ENCODE peak calls at places on chromosomes 13 and 19, in four cellular contexts. One of them, this sample, is unnamed.

GRCh38 chr13:113176292-113176691 is 17.8 kb downstream of the PROZ start:
- DNase-seq in H1: no peak
- DNase-seq in HCT116: no peak
- DNase-seq in K562: no peak
- DNase-seq in this sample: no peak

GRCh38 chr13:113413178-113413897 is 40.0 kb downstream of the ADPRHL1 start:
- DNase-seq in H1: no peak
- DNase-seq in HCT116: no peak
- DNase-seq in K562: no peak
- DNase-seq in this sample: no peak

GRCh38 chr13:50511877-50512332 is 331.6 kb downstream of the DLEU7 start:
- DNase-seq in H1: no peak
- DNase-seq in HCT116: no peak
- DNase-seq in K562: peak; percentile 43
- DNase-seq in this sample: peak; percentile 12

GRCh38 chr13:49649244-49649962 is 21.1 kb downstream of the ARL11 start:
- DNase-seq in H1: no peak
- DNase-seq in HCT116: no peak
- DNase-seq in K562: no peak
- DNase-seq in this sample: no peak

GRCh38 chr13:48656621-48657020 is 2.9 kb downstream of the CYSLTR2 start:
- DNase-seq in H1: no peak
- DNase-seq in HCT116: no peak
- DNase-seq in K562: no peak
- DNase-seq in this sample: no peak

GRCh38 chr13:29817604-29818378 is 32.6 kb downstream of the UBL3 start:
- DNase-seq in H1: no peak
- DNase-seq in HCT116: no peak
- DNase-seq in K562: no peak
- DNase-seq in this sample: peak; percentile 69

GRCh38 chr13:91554101-91554500 is 155.7 kb downstream of the GPC5 start:
- DNase-seq in H1: no peak
- DNase-seq in HCT116: no peak
- DNase-seq in K562: no peak
- DNase-seq in this sample: no peak

GRCh38 chr13:75959861-75960481 is 323.8 kb downstream of the LMO7 start:
- DNase-seq in H1: no peak
- DNase-seq in HCT116: no peak
- DNase-seq in K562: no peak
- DNase-seq in this sample: no peak

GRCh38 chr13:30181856-30182651 is 125.3 kb downstream of the KATNAL1 start:
- DNase-seq in H1: no peak
- DNase-seq in HCT116: no peak
- DNase-seq in K562: peak; percentile 18
- DNase-seq in this sample: no peak

GRCh38 chr13:79194727-79195126 is 211.3 kb downstream of the RBM26 start:
- DNase-seq in H1: no peak
- DNase-seq in HCT116: no peak
- DNase-seq in K562: no peak
- DNase-seq in this sample: no peak

GRCh38 chr13:52955505-52955904 is 73.1 kb upstream of the OLFM4 start:
- DNase-seq in H1: peak; percentile 46
- DNase-seq in HCT116: no peak
- DNase-seq in K562: no peak
- DNase-seq in this sample: no peak

GRCh38 chr13:100789481-100789880 is 114.9 kb upstream of the TMTC4 start:
- DNase-seq in H1: no peak
- DNase-seq in HCT116: no peak
- DNase-seq in K562: no peak
- DNase-seq in this sample: no peak

GRCh38 chr19:35657904-35658700 is 8.2 kb upstream of the UPK1A start:
- DNase-seq in H1: no peak
- DNase-seq in HCT116: no peak
- DNase-seq in K562: no peak
- DNase-seq in this sample: no peak

GRCh38 chr19:28290963-28291657 is 921.8 kb downstream of the UQCRFS1 start:
- DNase-seq in H1: peak; percentile 47
- DNase-seq in HCT116: no peak
- DNase-seq in K562: no peak
- DNase-seq in this sample: no peak

GRCh38 chr13:49464621-49465325 is 20.7 kb downstream of the SETDB2 start:
- DNase-seq in H1: no peak
- DNase-seq in HCT116: no peak
- DNase-seq in K562: no peak
- DNase-seq in this sample: no peak

GRCh38 chr19:19262190-19263057 is 10.7 kb downstream of the TM6SF2 start:
- DNase-seq in H1: no peak
- DNase-seq in HCT116: no peak
- DNase-seq in K562: no peak
- DNase-seq in this sample: no peak

GRCh38 chr19:46944918-46945628 is 74.6 kb upstream of the NPAS1 start:
- DNase-seq in H1: no peak
- DNase-seq in HCT116: no peak
- DNase-seq in K562: no peak
- DNase-seq in this sample: no peak

GRCh38 chr13:98405107-98405571 is 171.8 kb downstream of the STK24 start:
- DNase-seq in H1: peak; percentile 10
- DNase-seq in HCT116: no peak
- DNase-seq in K562: peak; percentile 7
- DNase-seq in this sample: no peak

GRCh38 chr13:23921451-23921888 is 24.2 kb upstream of the C1QTNF9B start:
- DNase-seq in H1: peak; percentile 54
- DNase-seq in HCT116: peak; percentile 23
- DNase-seq in K562: peak; percentile 18
- DNase-seq in this sample: no peak

GRCh38 chr19:46571495-46571894 is 29.6 kb upstream of the CALM3 start:
- DNase-seq in H1: peak; percentile 44
- DNase-seq in HCT116: peak; percentile 46
- DNase-seq in K562: peak; percentile 69
- DNase-seq in this sample: no peak

GRCh38 chr19:53865918-53866696 is 1.6 kb upstream of the MYADM start:
- DNase-seq in H1: no peak
- DNase-seq in HCT116: peak; percentile 60
- DNase-seq in K562: peak; percentile 41
- DNase-seq in this sample: no peak

GRCh38 chr13:111614613-111615012 is 294.2 kb downstream of the TEX29 start:
- DNase-seq in H1: no peak
- DNase-seq in HCT116: no peak
- DNase-seq in K562: no peak
- DNase-seq in this sample: no peak

GRCh38 chr13:93473441-93474270 is 247.0 kb downstream of the GPC6 start:
- DNase-seq in H1: no peak
- DNase-seq in HCT116: no peak
- DNase-seq in K562: no peak
- DNase-seq in this sample: no peak

GRCh38 chr13:72437458-72437857 is 290.0 kb downstream of the MZT1 start:
- DNase-seq in H1: no peak
- DNase-seq in HCT116: no peak
- DNase-seq in K562: no peak
- DNase-seq in this sample: no peak

GRCh38 chr13:81606074-81606473 is 1265.1 kb upstream of the SPRY2 start:
- DNase-seq in H1: no peak
- DNase-seq in HCT116: no peak
- DNase-seq in K562: no peak
- DNase-seq in this sample: no peak

GRCh38 chr13:112990783-112991182 is 21.8 kb downstream of the MCF2L start:
- DNase-seq in H1: no peak
- DNase-seq in HCT116: no peak
- DNase-seq in K562: no peak
- DNase-seq in this sample: no peak

DNA sequence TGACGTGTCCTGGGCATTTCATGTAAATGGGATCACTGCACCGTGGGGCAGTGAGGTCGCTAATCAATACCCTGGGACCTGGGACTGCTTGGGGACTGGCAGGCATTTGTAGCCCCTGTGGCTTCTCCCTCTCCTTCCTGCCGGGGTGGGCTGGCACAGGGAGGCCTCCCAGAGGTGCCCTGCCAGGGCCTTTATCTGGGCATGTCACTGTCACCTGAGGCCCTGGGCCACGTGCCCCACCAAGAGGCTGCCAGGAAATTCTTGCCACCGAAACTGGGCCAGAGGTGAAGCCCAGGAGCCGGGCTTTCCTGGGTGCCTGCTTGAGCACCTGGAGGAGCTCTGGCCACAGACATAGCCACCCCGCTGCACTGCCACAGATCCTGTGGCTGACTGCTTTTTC is 1.8 kb upstream of the NMRK2 start:
- DNase-seq in H1: no peak
- DNase-seq in HCT116: no peak
- DNase-seq in K562: no peak
- DNase-seq in this sample: no peak
- TF ChIP-seq EGR1 in H1: no peak
- TF ChIP-seq EGR1 in HCT116: no peak
- TF ChIP-seq EGR1 in K562: no peak
- TF ChIP-seq EGR1 in this sample: no peak

GRCh38 chr19:11987405-11988231 is 22.8 kb downstream of the ZNF763 start:
- DNase-seq in H1: peak; percentile 90
- DNase-seq in HCT116: peak; percentile 68
- DNase-seq in K562: peak; percentile 85
- DNase-seq in this sample: peak; percentile 68
- TF ChIP-seq ZNF274 in H1: no peak
- TF ChIP-seq ZNF274 in HCT116: no peak
- TF ChIP-seq ZNF274 in K562: no peak
- TF ChIP-seq ZNF274 in this sample: no peak

DNA sequence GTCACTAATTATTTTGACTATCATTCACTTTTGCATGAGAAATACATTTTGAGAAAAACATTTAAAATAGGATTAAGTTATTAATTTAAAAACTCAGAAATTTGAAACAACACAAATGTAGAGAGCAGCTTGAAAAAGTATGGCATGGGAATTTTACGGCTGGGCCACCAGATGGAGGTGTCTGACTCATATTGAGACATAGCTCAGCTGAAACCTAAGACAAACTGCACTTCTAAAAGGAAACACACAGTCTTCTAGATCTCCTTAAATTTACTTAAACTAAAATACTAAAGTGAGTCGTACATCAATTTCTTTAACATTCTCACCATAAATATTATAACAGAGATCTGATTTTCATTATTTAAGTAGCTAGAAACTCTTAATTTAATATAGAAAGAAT is 41.9 kb upstream of the POSTN start:
- DNase-seq in H1: no peak
- DNase-seq in HCT116: no peak
- DNase-seq in K562: peak; percentile 14
- DNase-seq in this sample: no peak
- TF ChIP-seq EGR1 in H1: no peak
- TF ChIP-seq EGR1 in HCT116: no peak
- TF ChIP-seq EGR1 in K562: no peak
- TF ChIP-seq EGR1 in this sample: no peak

DNA sequence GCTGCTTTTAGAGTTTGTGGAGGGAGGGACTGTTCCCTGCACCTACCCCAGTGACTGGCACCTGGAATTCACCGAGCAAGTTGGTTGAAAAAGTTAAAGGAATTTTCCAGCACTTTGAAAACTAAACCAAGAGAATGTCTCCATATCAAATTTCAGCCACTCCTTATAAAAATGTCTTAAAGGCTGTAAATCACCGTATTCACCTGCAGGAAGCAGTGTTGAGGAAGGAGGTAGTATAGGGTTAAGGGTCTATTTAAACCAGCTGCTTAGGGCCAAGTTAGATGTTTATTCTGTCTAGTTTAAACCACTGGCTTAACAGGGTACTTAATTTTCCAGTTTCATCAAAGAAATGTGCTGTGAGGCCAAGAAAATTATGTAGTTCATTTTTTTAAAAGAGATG is 3.8 kb upstream of the RAB20 start:
- DNase-seq in H1: no peak
- DNase-seq in HCT116: no peak
- DNase-seq in K562: no peak
- DNase-seq in this sample: no peak
- TF ChIP-seq ZNF274 in H1: no peak
- TF ChIP-seq ZNF274 in HCT116: no peak
- TF ChIP-seq ZNF274 in K562: no peak
- TF ChIP-seq ZNF274 in this sample: no peak

GRCh38 chr19:29849234-29849633 is 37.4 kb downstream of the CCNE1 start:
- DNase-seq in H1: no peak
- DNase-seq in HCT116: no peak
- DNase-seq in K562: no peak
- DNase-seq in this sample: no peak

GRCh38 chr19:29844891-29845575 is 33.2 kb downstream of the CCNE1 start:
- DNase-seq in H1: peak; percentile 83
- DNase-seq in HCT116: peak; percentile 83
- DNase-seq in K562: peak; percentile 92
- DNase-seq in this sample: peak; percentile 59

GRCh38 chr19:29842471-29843179 is 30.8 kb downstream of the CCNE1 start:
- DNase-seq in H1: no peak
- DNase-seq in HCT116: no peak
- DNase-seq in K562: no peak
- DNase-seq in this sample: no peak

GRCh38 chr19:29843180-29844051 is 31.6 kb downstream of the CCNE1 start:
- DNase-seq in H1: no peak
- DNase-seq in HCT116: no peak
- DNase-seq in K562: peak; percentile 28
- DNase-seq in this sample: no peak

DNA sequence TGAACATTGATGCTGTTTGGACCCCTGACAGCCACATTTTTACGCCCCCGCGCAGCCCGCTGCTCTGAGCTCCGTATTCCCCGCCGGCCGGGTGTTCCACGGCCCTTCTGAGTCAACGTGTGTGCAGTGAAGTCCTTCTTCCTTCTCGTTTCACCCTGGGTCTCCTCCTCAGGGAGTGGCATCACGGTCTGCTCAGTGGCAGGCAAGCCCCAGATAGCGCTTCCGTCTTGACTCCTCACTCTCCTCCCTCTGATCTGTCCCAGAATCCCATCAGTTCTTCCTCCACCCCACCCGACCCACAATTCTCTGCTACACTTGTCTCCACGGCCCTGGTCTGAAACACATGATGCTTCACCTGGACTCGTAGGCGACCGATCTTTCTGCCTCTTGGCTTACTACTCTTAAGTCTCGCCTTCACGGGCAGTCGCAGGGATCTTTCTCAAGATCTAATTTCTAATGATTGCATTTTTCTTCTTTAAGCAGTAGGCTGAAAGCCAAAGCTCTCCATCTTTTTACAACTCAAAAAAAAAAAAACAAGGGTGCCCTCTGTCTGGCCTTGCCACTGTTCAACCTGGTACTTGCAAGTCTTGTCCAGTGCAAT is 33.9 kb downstream of the CCNE1 start:
- DNase-seq in H1: no peak
- DNase-seq in HCT116: no peak
- DNase-seq in K562: peak; percentile 42
- DNase-seq in this sample: no peak
- TF ChIP-seq EGR1 in H1: no peak
- TF ChIP-seq EGR1 in HCT116: peak; percentile 32
- TF ChIP-seq EGR1 in K562: peak; percentile 75
- TF ChIP-seq EGR1 in this sample: no peak

DNA sequence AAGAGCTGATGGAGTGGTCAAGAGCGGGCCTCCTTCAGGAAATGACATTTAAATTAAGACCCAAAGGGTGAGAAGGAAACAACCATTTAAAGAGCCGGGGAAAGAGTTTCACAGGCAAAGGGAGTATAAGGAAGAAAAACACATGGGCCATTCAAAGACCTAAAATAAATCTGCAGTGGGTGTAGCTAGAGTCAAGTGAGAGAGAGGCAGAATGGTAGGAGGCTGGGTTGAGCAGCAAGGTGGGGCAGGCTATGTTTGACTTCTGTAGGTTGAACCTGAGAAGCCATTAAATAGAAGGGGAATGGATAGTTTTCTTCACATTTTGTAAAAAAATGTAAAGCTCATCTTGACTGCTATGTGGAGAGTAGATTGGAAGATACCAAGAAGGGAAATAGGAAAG is 183.8 kb downstream of the LACC1 start:
- DNase-seq in H1: no peak
- DNase-seq in HCT116: no peak
- DNase-seq in K562: no peak
- DNase-seq in this sample: no peak
- TF ChIP-seq ZNF274 in H1: no peak
- TF ChIP-seq ZNF274 in HCT116: no peak
- TF ChIP-seq ZNF274 in K562: no peak
- TF ChIP-seq ZNF274 in this sample: no peak